ENCODE peak calls at places on chromosomes 3 and 15, in seven cellular contexts. M is stimulated activated CD4-positive, alpha-beta T cell treated with anti-CD3 and anti-CD28 coated beads, Interleukin-12 subunit alpha, Interleukin-12 subunit beta, amount 100 ng/mL, for 48 hours; L is kidney tubule cell; R is amniotic stem cell; K is T1000; C is MG63; X is uterus. Y is an unnamed sample.

GRCh38 chr15:49380912-49381311 is 42.1 kb upstream of the FGF7 start:
- DNase-seq in M (no peak), L (no peak), R (no peak), K (no peak), C (no peak), X (no peak), Y (no peak)

GRCh38 chr15:65833501-65834220 is 35.6 kb upstream of the RAB11A start:
- DNase-seq in M (no peak), L (peak), R (no peak), K (no peak), C (no peak), X (no peak), Y (no peak)

GRCh38 chr3:193439423-193439822 is 60.9 kb upstream of the ATP13A5 start:
- DNase-seq in M (no peak), L (no peak), R (no peak), K (no peak), C (no peak), X (no peak), Y (no peak)

GRCh38 chr15:70954176-70954575 is 61.5 kb downstream of the LRRC49 start:
- DNase-seq in M (no peak), L (no peak), R (no peak), K (no peak), C (no peak), X (no peak), Y (peak)

GRCh38 chr3:108103971-108104797 is 13.4 kb upstream of the CD47 start:
- DNase-seq in M (no peak), L (no peak), R (no peak), K (no peak), C (no peak), X (peak), Y (no peak)

GRCh38 chr3:143783856-143784370 is 64.4 kb downstream of the SLC9A9 start:
- DNase-seq in M (no peak), L (no peak), R (no peak), K (no peak), C (no peak), X (no peak), Y (no peak)

GRCh38 chr3:133437391-133438093 is 37.7 kb downstream of the BFSP2 start:
- DNase-seq in M (no peak), L (peak), R (no peak), K (no peak), C (peak), X (peak), Y (peak)

GRCh38 chr3:150599611-150600297 is 3.4 kb upstream of the SELENOT start:
- DNase-seq in M (no peak), L (peak), R (no peak), K (peak), C (peak), X (no peak), Y (peak)

GRCh38 chr15:60483042-60483441 is 4.1 kb upstream of the ICE2 start:
- DNase-seq in M (no peak), L (no peak), R (no peak), K (no peak), C (no peak), X (no peak), Y (no peak)

GRCh38 chr15:60006203-60006782 is 2.2 kb downstream of the FOXB1 start:
- DNase-seq in M (peak), L (no peak), R (no peak), K (no peak), C (peak), X (no peak), Y (peak)

GRCh38 chr3:4750306-4751056 is 228.8 kb upstream of the BHLHE40 start:
- DNase-seq in M (no peak), L (peak), R (no peak), K (no peak), C (no peak), X (peak), Y (no peak)

GRCh38 chr3:8546609-8547008 is 45.0 kb downstream of the LMCD1 start:
- DNase-seq in M (no peak), L (no peak), R (no peak), K (no peak), C (no peak), X (no peak), Y (no peak)

GRCh38 chr3:55491296-55491816 is 4.2 kb upstream of the WNT5A start:
- DNase-seq in M (no peak), L (no peak), R (no peak), K (peak), C (peak), X (peak), Y (peak)

GRCh38 chr3:57017481-57017880 is 43.0 kb upstream of the SPATA12 start:
- DNase-seq in M (no peak), L (peak), R (no peak), K (no peak), C (no peak), X (no peak), Y (peak)

GRCh38 chr3:25151497-25151896 is 276.6 kb upstream of the RARB start:
- DNase-seq in M (no peak), L (no peak), R (peak), K (no peak), C (no peak), X (no peak), Y (peak)

GRCh38 chr15:76108021-76108723 is 48.4 kb downstream of the TMEM266 start:
- DNase-seq in M (no peak), L (peak), R (no peak), K (no peak), C (peak), X (no peak), Y (no peak)

GRCh38 chr3:197372076-197372661 is 73.8 kb upstream of the DLG1 start:
- DNase-seq in M (no peak), L (peak), R (peak), K (peak), C (peak), X (no peak), Y (peak)

GRCh38 chr3:67017211-67017610 is 19.1 kb downstream of the KBTBD8 start:
- DNase-seq in M (no peak), L (no peak), R (no peak), K (no peak), C (no peak), X (no peak), Y (no peak)

GRCh38 chr3:159804726-159805410 is 183.8 kb upstream of the IL12A start:
- DNase-seq in M (peak), L (peak), R (peak), K (peak), C (peak), X (peak), Y (peak)

GRCh38 chr3:129445472-129445871 is 5.4 kb downstream of the IFT122 start:
- DNase-seq in M (no peak), L (no peak), R (no peak), K (no peak), C (no peak), X (no peak), Y (no peak)

GRCh38 chr3:101695779-101696372 is 9.4 kb upstream of the RPL24 start:
- DNase-seq in M (peak), L (peak), R (no peak), K (no peak), C (no peak), X (peak), Y (peak)

GRCh38 chr15:100703032-100703578 is 100.7 kb downstream of the ASB7 start:
- DNase-seq in M (peak), L (peak), R (no peak), K (no peak), C (peak), X (peak), Y (no peak)

GRCh38 chr3:151923901-151924300 is 50.5 kb downstream of the SUCNR1 start:
- DNase-seq in M (no peak), L (no peak), R (no peak), K (no peak), C (no peak), X (no peak), Y (peak)

GRCh38 chr3:124963755-124964154 is 29.2 kb upstream of the MUC13 start:
- DNase-seq in M (no peak), L (no peak), R (no peak), K (no peak), C (no peak), X (no peak), Y (no peak)

GRCh38 chr3:70608434-70608833 is 296.0 kb upstream of the MDFIC2 start:
- DNase-seq in M (no peak), L (peak), R (no peak), K (no peak), C (no peak), X (no peak), Y (no peak)

GRCh38 chr3:143150979-143151726 is 31.6 kb downstream of the CHST2 start:
- DNase-seq in M (no peak), L (no peak), R (no peak), K (no peak), C (no peak), X (peak), Y (no peak)

GRCh38 chr3:45145223-45145622 is 955 bp downstream of the CDCP1 start:
- DNase-seq in M (no peak), L (peak), R (no peak), K (no peak), C (no peak), X (no peak), Y (no peak)

GRCh38 chr3:149634072-149634471 is 23.8 kb downstream of the WWTR1 start:
- DNase-seq in M (no peak), L (no peak), R (no peak), K (no peak), C (no peak), X (no peak), Y (no peak)

GRCh38 chr3:46829699-46830208 is 33.5 kb downstream of the MYL3 start:
- DNase-seq in M (peak), L (no peak), R (no peak), K (no peak), C (no peak), X (no peak), Y (no peak)

GRCh38 chr3:186320862-186321568 is 41.0 kb downstream of the DGKG start:
- DNase-seq in M (no peak), L (no peak), R (no peak), K (no peak), C (peak), X (no peak), Y (peak)

GRCh38 chr3:112653881-112654300 is 12.9 kb upstream of the CCDC80 start:
- DNase-seq in M (no peak), L (peak), R (peak), K (peak), C (peak), X (peak), Y (peak)

GRCh38 chr15:73367624-73368300 is 996 bp downstream of the HCN4 start:
- DNase-seq in M (no peak), L (no peak), R (no peak), K (no peak), C (no peak), X (no peak), Y (no peak)

GRCh38 chr3:171874251-171874679 is 31.1 kb downstream of the TMEM212 start:
- DNase-seq in M (no peak), L (peak), R (peak), K (peak), C (peak), X (no peak), Y (peak)